ENCODE peak calls at places on chromosomes 11 and 22, in ten cellular contexts. W is HCT116; Z is left colon; L is naive thymus-derived CD4-positive, alpha-beta T cell; Y is upper lobe of right lung; H is Peyer's patch; R is transverse colon; M is activated effector memory CD4-positive, alpha-beta T cell treated with Interleukin-2 at 50 U/mL for 16 hours; N is CD8-positive, alpha-beta memory T cell; X is GF-D8. T is an unnamed sample.

GRCh38 chr11:60377737-60378136 is 595 bp upstream of the MS4A7 start:
- DNase-seq in R (peak), M (no peak), Z (peak), N (no peak), X (no peak), L (no peak), W (no peak), H (peak), Y (peak), T (no peak)

GRCh38 chr11:62786318-62787004 is 741 bp upstream of the TMEM179B start:
- DNase-seq in X (peak), M (peak), Z (peak), L (peak), Y (peak), W (peak), N (peak), R (peak), H (peak), T (peak)

GRCh38 chr22:47043835-47044721 is 281.6 kb downstream of the TBC1D22A start:
- DNase-seq in N (no peak), H (no peak), R (peak), W (no peak), Z (peak), L (no peak), M (no peak), Y (peak), X (peak), T (no peak)

GRCh38 chr11:77147668-77148321 is 19.7 kb downstream of the MYO7A start:
- DNase-seq in R (peak), W (no peak), M (peak), N (peak), H (no peak), Z (peak), Y (no peak), X (no peak), L (no peak), T (no peak)

GRCh38 chr22:26170795-26171194 is 1.5 kb downstream of the SEZ6L start:
- DNase-seq in H (no peak), L (no peak), R (no peak), X (no peak), W (no peak), Z (no peak), Y (no peak), N (no peak), M (no peak), T (no peak)

GRCh38 chr11:116132273-116132978 is 628.2 kb upstream of the CADM1 start:
- DNase-seq in R (no peak), M (no peak), X (no peak), Z (no peak), L (no peak), N (no peak), H (no peak), W (no peak), Y (no peak), T (no peak)

GRCh38 chr11:44857490-44857889 is 93.2 kb downstream of the TP53I11 start:
- DNase-seq in Y (no peak), W (no peak), L (no peak), H (no peak), Z (no peak), X (no peak), N (no peak), M (no peak), R (no peak), T (no peak)

GRCh38 chr11:23723861-23724260 is 773.0 kb upstream of the LUZP2 start:
- DNase-seq in M (no peak), Y (no peak), X (no peak), H (no peak), W (no peak), L (no peak), R (no peak), N (no peak), Z (no peak), T (no peak)

GRCh38 chr11:16110862-16111261 is 245.5 kb downstream of the SOX6 start:
- DNase-seq in X (no peak), Z (no peak), N (no peak), M (no peak), Y (no peak), H (no peak), L (no peak), R (no peak), W (no peak), T (no peak)

GRCh38 chr11:17876827-17877226 is 136.0 kb downstream of the SERGEF start:
- DNase-seq in N (no peak), R (no peak), X (no peak), M (no peak), Y (no peak), H (no peak), W (no peak), Z (no peak), L (no peak), T (no peak)

GRCh38 chr22:47294222-47294532 is 531.7 kb downstream of the TBC1D22A start:
- DNase-seq in M (no peak), Y (no peak), Z (no peak), X (no peak), H (no peak), W (no peak), R (no peak), L (no peak), N (no peak), T (no peak)

GRCh38 chr11:32385998-32386397 is 49.3 kb downstream of the WT1 start:
- DNase-seq in H (no peak), Z (peak), W (peak), X (no peak), L (no peak), Y (no peak), R (peak), M (no peak), N (no peak), T (no peak)

GRCh38 chr11:70915158-70915795 is 337.1 kb downstream of the SHANK2 start:
- DNase-seq in R (no peak), L (no peak), M (no peak), H (no peak), Y (peak), Z (no peak), W (no peak), X (no peak), N (no peak), T (no peak)

GRCh38 chr11:104973616-104974015 is 5.2 kb upstream of the CASP4 start:
- DNase-seq in X (no peak), R (no peak), Z (no peak), W (no peak), N (no peak), H (no peak), M (no peak), L (no peak), Y (no peak), T (no peak)

GRCh38 chr11:44324787-44325525 is 15.0 kb upstream of the ALX4 start:
- DNase-seq in Z (no peak), X (no peak), Y (peak), W (no peak), H (no peak), M (no peak), R (no peak), L (no peak), N (no peak), T (no peak)

GRCh38 chr22:37043828-37044538 is 7.6 kb upstream of the KCTD17 start:
- DNase-seq in H (peak), L (no peak), Y (peak), W (peak), X (peak), N (no peak), Z (peak), M (peak), R (peak), T (no peak)

GRCh38 chr11:95790933-95791247 is 592 bp downstream of the CEP57 start:
- DNase-seq in M (peak), N (peak), X (peak), H (peak), L (peak), Z (peak), W (peak), R (peak), Y (peak), T (peak)

GRCh38 chr22:25126510-25126909 is 73.1 kb upstream of the CRYBB3 start:
- DNase-seq in N (no peak), H (no peak), X (no peak), L (no peak), Y (no peak), R (no peak), Z (no peak), M (no peak), W (no peak), T (no peak)

GRCh38 chr11:132456735-132457328 is 1075.5 kb downstream of the OPCML start:
- DNase-seq in H (no peak), X (no peak), M (no peak), Z (no peak), W (no peak), N (no peak), Y (no peak), L (no peak), R (no peak), T (no peak)

GRCh38 chr11:45801723-45802315 is 3.1 kb upstream of the SLC35C1 start:
- DNase-seq in W (no peak), Z (no peak), X (no peak), R (peak), H (no peak), N (no peak), M (no peak), L (no peak), Y (no peak), T (no peak)

GRCh38 chr11:57482782-57483569 is 22.6 kb downstream of the RTN4RL2 start:
- DNase-seq in L (peak), N (peak), Z (peak), H (peak), Y (peak), W (no peak), M (peak), R (peak), X (no peak), T (peak)

GRCh38 chr11:121889931-121890330 is 226.1 kb downstream of the BLID start:
- DNase-seq in N (no peak), M (no peak), Y (no peak), W (no peak), H (no peak), R (no peak), X (no peak), Z (no peak), L (no peak), T (no peak)

GRCh38 chr11:114179234-114179941 is 116.8 kb upstream of the NNMT start:
- DNase-seq in W (no peak), Z (peak), N (peak), R (peak), M (no peak), L (no peak), H (peak), X (peak), Y (peak), T (no peak)

GRCh38 chr22:36467042-36467810 is 14.2 kb downstream of the TXN2 start:
- DNase-seq in Z (no peak), M (no peak), N (no peak), L (no peak), W (peak), R (no peak), H (no peak), Y (no peak), X (no peak), T (no peak)

GRCh38 chr22:24594569-24595120 is 1.8 kb upstream of the LRRC75B start:
- DNase-seq in N (no peak), L (no peak), R (no peak), H (no peak), Y (peak), Z (no peak), W (no peak), X (no peak), M (no peak), T (no peak)

GRCh38 chr11:103970850-103971249 is 65.6 kb upstream of the DDI1 start:
- DNase-seq in H (no peak), Z (no peak), Y (no peak), X (no peak), N (no peak), W (no peak), L (no peak), R (no peak), M (no peak), T (no peak)

GRCh38 chr11:120210651-120211521 is at the start of gene OAF:
- DNase-seq in W (peak), N (peak), R (peak), X (peak), Z (peak), M (peak), H (peak), L (peak), Y (peak), T (peak)

GRCh38 chr11:132632641-132633124 is 899.6 kb downstream of the OPCML start:
- DNase-seq in R (no peak), L (no peak), Y (no peak), Z (no peak), W (no peak), M (no peak), H (no peak), N (no peak), X (no peak), T (no peak)

GRCh38 chr11:125429174-125429707 is 66.8 kb downstream of the FEZ1 start:
- DNase-seq in Y (peak), M (no peak), L (no peak), W (peak), H (no peak), N (peak), Z (peak), X (no peak), R (peak), T (peak)

GRCh38 chr11:13691296-13691899 is 22.9 kb downstream of the FAR1 start:
- DNase-seq in Z (no peak), W (no peak), L (no peak), Y (no peak), X (no peak), N (no peak), M (no peak), H (no peak), R (no peak), T (no peak)

GRCh38 chr22:45459235-45459634 is 43.4 kb upstream of the FBLN1 start:
- DNase-seq in Z (no peak), R (no peak), N (no peak), M (no peak), Y (no peak), X (no peak), L (no peak), W (no peak), H (no peak), T (no peak)

GRCh38 chr11:105670811-105671210 is 60.9 kb downstream of the GRIA4 start:
- DNase-seq in Y (no peak), W (peak), X (no peak), L (no peak), H (no peak), R (no peak), M (no peak), Z (no peak), N (no peak), T (no peak)

GRCh38 chr11:8025123-8025522 is 38.0 kb downstream of the EIF3F start:
- DNase-seq in L (no peak), W (no peak), Y (no peak), Z (no peak), H (no peak), X (no peak), N (no peak), M (no peak), R (no peak), T (no peak)

GRCh38 chr11:73157141-73158010 is 15.3 kb upstream of the FCHSD2 start:
- DNase-seq in N (no peak), R (peak), L (no peak), M (no peak), H (peak), Z (no peak), Y (peak), X (peak), W (no peak), T (no peak)

T was measured in T follicular helper cell.